ENCODE peak calls at places on chromosomes 16 and 17, in ten cellular contexts. X is renal cortical epithelial cell; C is GM04504; S is NCI-H460; I is NCI-H446; Q is IMR-90; L is stimulated activated CD8-positive, alpha-beta memory T cell treated with anti-CD3 and anti-CD28 coated beads, Interleukin-4, amount 100 ng/mL, for 24 hours; N is SW480; E is stimulated activated naive CD8-positive, alpha-beta T cell treated with anti-CD3 and anti-CD28 coated beads, Interleukin-15, amount 100 ng/mL, for 72 hours; W is Calu3. P is an unnamed sample.
A peak's percentile ranks its signal among the peaks of the same experiment; 100 is the strongest.

GRCh38 chr17:62715882-62716390 is 88.5 kb downstream of the MRC2 start:
- DNase-seq in I (no peak), N (no peak), W (no peak), Q (no peak), S (no peak), C (no peak), X (no peak), E (no peak), L (no peak), P (no peak)

GRCh38 chr16:30122621-30123160 is 329 bp downstream of the MAPK3 start:
- DNase-seq in W (no peak), N (no peak), C (no peak), E (peak; percentile 23), L (no peak), Q (no peak), S (no peak), X (no peak), I (no peak), P (no peak)

GRCh38 chr16:12690024-12690423 is 113.7 kb downstream of the CPPED1 start:
- DNase-seq in W (no peak), N (no peak), I (no peak), X (no peak), E (no peak), L (no peak), Q (no peak), C (no peak), S (no peak), P (no peak)

GRCh38 chr17:75752405-75753192 is 12.4 kb downstream of the GALK1 start:
- DNase-seq in I (no peak), S (no peak), Q (no peak), C (no peak), W (no peak), L (no peak), N (no peak), E (no peak), X (no peak), P (no peak)

GRCh38 chr17:835263-835662 is 53.1 kb downstream of the MRM3 start:
- DNase-seq in Q (peak; percentile 95), N (peak; percentile 82), C (peak; percentile 99), S (no peak), I (no peak), X (peak; percentile 93), L (no peak), W (peak; percentile 4), E (no peak), P (no peak)

GRCh38 chr17:43545383-43545632 is 832 bp downstream of the ETV4 start:
- DNase-seq in L (peak; percentile 12), N (no peak), X (no peak), C (no peak), Q (peak; percentile 18), E (peak; percentile 20), W (no peak), S (no peak), I (no peak), P (no peak)

GRCh38 chr16:11824362-11824761 is 27.0 kb downstream of the RSL1D1 start:
- DNase-seq in N (peak; percentile 13), E (no peak), I (no peak), X (peak; percentile 49), L (no peak), Q (no peak), C (peak; percentile 16), W (peak; percentile 6), S (no peak), P (no peak)

GRCh38 chr17:28407974-28408306 is 1.9 kb upstream of the SLC46A1 start:
- DNase-seq in C (no peak), X (no peak), Q (no peak), L (no peak), E (no peak), W (no peak), I (no peak), S (no peak), N (no peak), P (no peak)

GRCh38 chr16:35186045-35186759 is 1726.8 kb downstream of the TP53TG3F start:
- DNase-seq in W (no peak), C (no peak), I (no peak), X (no peak), Q (no peak), N (no peak), L (no peak), E (no peak), S (no peak), P (no peak)

GRCh38 chr16:4663756-4664465 is 29.5 kb upstream of the NUDT16L1 start:
- DNase-seq in W (no peak), N (no peak), S (no peak), I (no peak), C (no peak), E (peak; percentile 46), Q (no peak), X (peak; percentile 40), L (no peak), P (no peak)